ENCODE peak calls at places on chromosome 2, in seven cellular contexts. C, F, A, O, H, R and Y are unnamed samples.
A peak's percentile ranks its signal among the peaks of the same experiment; 100 is the strongest.

GRCh38 chr2:10947005-10947440 is 35.3 kb downstream of the KCNF1 start:
- DNase-seq in C (no peak), F (no peak), A (no peak), O (no peak), H (peak; percentile 84), R (no peak), Y (no peak)

GRCh38 chr2:172311921-172312345 is 115.5 kb upstream of the ITGA6 start:
- DNase-seq in C (no peak), F (no peak), A (peak; percentile 68), O (no peak), H (no peak), R (no peak), Y (no peak)

GRCh38 chr2:197159681-197160211 is 150.8 kb downstream of the ANKRD44 start:
- DNase-seq in C (no peak), F (no peak), A (no peak), O (no peak), H (peak; percentile 79), R (no peak), Y (no peak)

GRCh38 chr2:240925191-240925575 is 19.0 kb downstream of the CROCC2 start:
- DNase-seq in C (no peak), F (peak; percentile 69), A (peak; percentile 10), O (no peak), H (no peak), R (no peak), Y (peak; percentile 29)

GRCh38 chr2:136527560-136527959 is 237.8 kb upstream of the THSD7B start:
- DNase-seq in C (no peak), F (no peak), A (no peak), O (peak; percentile 9), H (peak; percentile 2), R (no peak), Y (no peak)

GRCh38 chr2:65345626-65346025 is 86.8 kb downstream of the SPRED2 start:
- DNase-seq in C (no peak), F (no peak), A (no peak), O (no peak), H (no peak), R (no peak), Y (no peak)

GRCh38 chr2:111617804-111618576 is 266.0 kb downstream of the ANAPC1 start:
- DNase-seq in C (no peak), F (peak; percentile 77), A (no peak), O (no peak), H (no peak), R (no peak), Y (peak; percentile 62)

GRCh38 chr2:237904806-237905599 is 45.6 kb downstream of the RAMP1 start:
- DNase-seq in C (no peak), F (peak; percentile 96), A (peak; percentile 71), O (peak; percentile 89), H (no peak), R (peak; percentile 55), Y (no peak)

GRCh38 chr2:134782107-134782506 is 56.3 kb upstream of the ACMSD start:
- DNase-seq in C (no peak), F (no peak), A (no peak), O (no peak), H (no peak), R (no peak), Y (no peak)

GRCh38 chr2:203596183-203596582 is 61.1 kb upstream of the RAPH1 start:
- DNase-seq in C (no peak), F (no peak), A (no peak), O (no peak), H (no peak), R (no peak), Y (no peak)

GRCh38 chr2:232966122-232966521 is 46.9 kb downstream of the NGEF start:
- DNase-seq in C (no peak), F (no peak), A (no peak), O (no peak), H (no peak), R (no peak), Y (no peak)

GRCh38 chr2:150207979-150208378 is 279.5 kb downstream of the RND3 start:
- DNase-seq in C (no peak), F (no peak), A (no peak), O (no peak), H (no peak), R (no peak), Y (no peak)

GRCh38 chr2:24690524-24690923 is 102.7 kb downstream of the PTRHD1 start:
- DNase-seq in C (no peak), F (no peak), A (no peak), O (no peak), H (no peak), R (no peak), Y (no peak)

GRCh38 chr2:15547100-15547499 is 14.0 kb downstream of the NBAS start:
- DNase-seq in C (no peak), F (no peak), A (no peak), O (no peak), H (peak; percentile 9), R (no peak), Y (no peak)

GRCh38 chr2:102094917-102095316 is 47.6 kb upstream of the IL1R1 start:
- DNase-seq in C (no peak), F (no peak), A (no peak), O (peak; percentile 38), H (peak; percentile 95), R (no peak), Y (no peak)

GRCh38 chr2:203631068-203631757 is 75.2 kb upstream of the CD28 start:
- DNase-seq in C (no peak), F (no peak), A (no peak), O (no peak), H (no peak), R (no peak), Y (no peak)

GRCh38 chr2:232494542-232494941 is 6.9 kb upstream of the ECEL1 start:
- DNase-seq in C (no peak), F (no peak), A (no peak), O (no peak), H (no peak), R (no peak), Y (peak; percentile 68)

GRCh38 chr2:240182966-240183365 is 42.5 kb upstream of the OTOS start:
- DNase-seq in C (no peak), F (no peak), A (no peak), O (no peak), H (no peak), R (no peak), Y (no peak)

GRCh38 chr2:77567723-77568122 is 45.5 kb upstream of the LRRTM4 start:
- DNase-seq in C (no peak), F (no peak), A (no peak), O (no peak), H (no peak), R (no peak), Y (no peak)

GRCh38 chr2:98485453-98485755 is 40.7 kb downstream of the INPP4A start:
- DNase-seq in C (no peak), F (no peak), A (no peak), O (no peak), H (no peak), R (no peak), Y (no peak)

GRCh38 chr2:239930871-239931771 is 94.0 kb downstream of the NDUFA10 start:
- DNase-seq in C (no peak), F (peak; percentile 50), A (no peak), O (no peak), H (no peak), R (no peak), Y (no peak)

GRCh38 chr2:218997730-218998129 is 4.5 kb upstream of the CRYBA2 start:
- DNase-seq in C (no peak), F (no peak), A (no peak), O (no peak), H (no peak), R (no peak), Y (no peak)

GRCh38 chr2:180520816-180521595 is 459.4 kb upstream of the UBE2E3 start:
- DNase-seq in C (no peak), F (no peak), A (no peak), O (no peak), H (peak; percentile 97), R (no peak), Y (no peak)

GRCh38 chr2:241340621-241341163 is 15.4 kb upstream of the FARP2 start:
- DNase-seq in C (no peak), F (no peak), A (no peak), O (no peak), H (no peak), R (no peak), Y (no peak)

GRCh38 chr2:207123776-207124391 is 41.9 kb downstream of the KLF7 start:
- DNase-seq in C (no peak), F (no peak), A (no peak), O (no peak), H (no peak), R (no peak), Y (no peak)

GRCh38 chr2:152648336-152648735 is 68.9 kb downstream of the PRPF40A start:
- DNase-seq in C (no peak), F (no peak), A (no peak), O (no peak), H (peak; percentile 20), R (no peak), Y (no peak)

GRCh38 chr2:127721311-127721977 is 20.1 kb downstream of the SFT2D3 start:
- DNase-seq in C (no peak), F (no peak), A (no peak), O (no peak), H (peak; percentile 76), R (no peak), Y (no peak)

GRCh38 chr2:172153161-172153560 is 50.5 kb upstream of the DLX2 start:
- DNase-seq in C (no peak), F (no peak), A (no peak), O (peak; percentile 71), H (no peak), R (no peak), Y (no peak)

GRCh38 chr2:189412330-189412953 is 28.8 kb upstream of the WDR75 start:
- DNase-seq in C (no peak), F (no peak), A (peak; percentile 38), O (peak; percentile 38), H (peak; percentile 49), R (peak; percentile 2), Y (no peak)

GRCh38 chr2:150610670-150611279 is 123.3 kb upstream of the RND3 start:
- DNase-seq in C (no peak), F (no peak), A (no peak), O (peak; percentile 3), H (peak; percentile 74), R (no peak), Y (no peak)